ENCODE peak calls at places on chromosome 22, in five cellular contexts. T is esophagus squamous epithelium, H is GM23248, F is K562, Y is mesenchymal stem cell. S is an unnamed sample. For H3K4me1 and H3K36me3, the result is how much of the 10 kb centered on the place peaks cover.

GRCh38 chr22:26547426-26547825 is 35.2 kb upstream of the TFIP11 start:
- DNase-seq in T (no peak), H (peak), F (no peak), Y (no peak), S (no peak)

GRCh38 chr22:49077586-49077985 is 750.1 kb downstream of the BRD1 start:
- DNase-seq in T (no peak), H (no peak), F (no peak), Y (no peak), S (no peak)

GRCh38 chr22:18060646-18061620 is 16.9 kb upstream of the PEX26 start:
- DNase-seq in T (no peak), H (peak), F (no peak), Y (peak), S (no peak)

GRCh38 chr22:49188091-49188490 is 639.6 kb downstream of the BRD1 start:
- DNase-seq in T (no peak), H (no peak), F (no peak), Y (no peak), S (no peak)

GRCh38 chr22:44311855-44312170 is 938 bp downstream of the SHISAL1 start:
- DNase-seq in T (no peak), H (peak), F (no peak), Y (peak), S (no peak)

GRCh38 chr22:45473626-45474237 is 29.0 kb upstream of the FBLN1 start:
- DNase-seq in T (no peak), H (no peak), F (no peak), Y (no peak), S (no peak)

GRCh38 chr22:28029201-28029948 is 110.3 kb upstream of the PITPNB start:
- DNase-seq in T (no peak), H (peak), F (no peak), Y (peak), S (no peak)

GRCh38 chr22:37932821-37933578 is 20.4 kb downstream of the C22orf23 start:
- DNase-seq in T (no peak), H (peak), F (no peak), Y (no peak), S (no peak)

GRCh38 chr22:40533712-40534378 is 102.7 kb downstream of the MRTFA start:
- DNase-seq in T (no peak), H (peak), F (peak), Y (peak), S (peak)

GRCh38 chr22:43014062-43014875 is 680 bp downstream of the PACSIN2 start:
- DNase-seq in T (no peak), H (peak), F (peak), Y (peak), S (peak)

GRCh38 chr22:24503137-24503850 is 8.2 kb downstream of the UPB1 start:
- DNase-seq in T (no peak), H (peak), F (peak), Y (peak), S (peak)

GRCh38 chr22:17407643-17408042 is 38.4 kb downstream of the CECR2 start:
- DNase-seq in T (no peak), H (no peak), F (no peak), Y (no peak), S (no peak)

GRCh38 chr22:42986115-42986514 is 28.8 kb downstream of the PACSIN2 start:
- DNase-seq in T (no peak), H (no peak), F (no peak), Y (no peak), S (no peak)

GRCh38 chr22:19429950-19430889 is 1.3 kb downstream of the HIRA start:
- DNase-seq in T (no peak), H (peak), F (peak), Y (peak), S (peak)

GRCh38 chr22:33652596-33652995 is 267.7 kb downstream of the LARGE1 start:
- DNase-seq in T (no peak), H (peak), F (no peak), Y (peak), S (no peak)

DNA sequence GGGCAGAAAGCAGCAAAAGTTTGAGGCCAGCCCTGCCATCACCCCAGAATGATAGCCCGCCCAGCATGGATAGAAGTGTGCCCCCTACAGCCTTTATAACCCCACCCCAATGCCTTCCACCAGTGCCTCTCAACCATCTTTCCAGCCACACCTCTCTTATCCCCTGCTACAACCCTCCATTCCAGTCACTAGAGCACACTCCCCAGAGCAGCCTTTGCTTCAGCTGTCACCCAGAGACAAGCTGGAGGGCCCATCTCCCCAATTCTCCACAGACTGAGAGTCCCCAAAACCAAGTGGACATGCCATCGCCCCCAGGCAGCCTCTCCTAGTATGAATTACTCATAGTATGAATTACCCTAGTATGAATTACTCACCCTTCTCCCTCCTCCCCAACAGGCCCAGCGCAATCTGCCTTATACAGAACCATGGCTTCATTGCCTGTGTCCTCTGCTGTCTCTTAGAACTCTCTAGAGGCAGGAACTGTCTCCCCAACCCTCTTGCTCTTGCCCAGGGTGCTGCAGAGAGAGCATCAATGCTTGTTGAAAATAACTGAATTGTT is 24.9 kb downstream of the MYH9 start:
- DNase-seq in T (no peak), H (peak), F (no peak), Y (peak), S (no peak)
- H3K4me1 ChIP-seq in T (half or more), H (half or more), F (under half), Y (half or more), S (half or more)

GRCh38 chr22:39308614-39309363 is 10.6 kb downstream of the RPL3 start:
- DNase-seq in T (no peak), H (peak), F (no peak), Y (peak), S (peak)
- H3K4me3 ChIP-seq in T (no peak), H (peak), F (no peak), Y (peak), S (no peak)

DNA sequence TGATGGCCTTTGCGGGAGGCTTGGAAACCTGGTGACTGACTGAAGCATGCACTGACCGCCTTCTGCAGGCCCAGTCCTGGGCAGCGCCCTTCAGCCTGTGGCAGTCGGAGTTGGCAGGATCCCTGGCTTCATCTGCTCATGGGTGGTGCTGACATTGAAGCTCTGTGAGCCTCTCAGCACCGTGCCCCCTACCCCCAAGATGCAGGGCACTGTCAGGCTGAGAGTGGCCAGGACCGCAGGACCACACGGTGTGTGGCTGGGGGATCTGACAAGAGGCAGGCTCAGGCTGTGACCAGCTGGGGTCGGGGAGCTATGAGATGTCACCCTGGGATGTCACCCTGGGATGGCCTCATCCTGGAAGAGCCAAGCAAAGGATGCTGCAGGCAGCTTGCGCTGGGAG is 32.7 kb downstream of the TBC1D22A start:
- DNase-seq in T (no peak), H (no peak), F (no peak), Y (no peak), S (no peak)
- H3K36me3 ChIP-seq in T (under half), H (under half), F (under half), Y (half or more), S (under half)

DNA sequence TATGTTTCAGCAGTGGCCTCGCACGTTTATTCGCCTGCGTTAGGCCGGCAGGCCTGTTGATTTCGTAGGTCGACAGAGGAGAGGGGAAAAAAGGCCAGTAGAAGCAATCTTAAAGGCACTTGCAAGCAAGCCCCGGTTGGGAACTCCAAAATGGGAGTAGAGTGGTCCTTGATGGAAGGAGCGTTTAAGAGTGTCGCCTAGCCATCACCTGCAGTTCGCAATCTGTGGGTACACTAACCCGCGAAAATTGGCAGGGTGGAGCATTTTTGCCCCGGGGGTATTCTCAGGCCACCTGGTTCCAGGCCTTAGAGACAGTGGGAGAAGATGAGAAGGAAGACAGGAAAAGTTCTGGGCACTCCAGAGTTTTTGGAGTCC is 1.1 kb downstream of the EWSR1 start:
- DNase-seq in T (no peak), H (peak), F (no peak), Y (peak), S (no peak)
- H3K4me1 ChIP-seq in T (under half), H (under half), F (under half), Y (under half), S (under half)

GRCh38 chr22:41976961-41977566 is 7.8 kb downstream of the SEPTIN3 start:
- DNase-seq in T (no peak), H (peak), F (no peak), Y (no peak), S (no peak)
- H3K4me3 ChIP-seq in T (peak), H (no peak), F (no peak), Y (peak), S (peak)

GRCh38 chr22:21949569-21949918 is 3.1 kb downstream of the PPM1F start:
- DNase-seq in T (no peak), H (no peak), F (no peak), Y (no peak), S (no peak)
- H3K36me3 ChIP-seq in T (under half), H (under half), F (under half), Y (under half), S (under half)

GRCh38 chr22:39282642-39283311 is 36.6 kb downstream of the RPL3 start:
- DNase-seq in T (no peak), H (no peak), F (peak), Y (peak), S (no peak)

GRCh38 chr22:39284142-39284980 is 35.1 kb downstream of the RPL3 start:
- DNase-seq in T (no peak), H (no peak), F (no peak), Y (no peak), S (no peak)

GRCh38 chr22:39287076-39287743 is 32.2 kb downstream of the RPL3 start:
- DNase-seq in T (no peak), H (no peak), F (no peak), Y (peak), S (no peak)

GRCh38 chr22:39283312-39284141 is 35.9 kb downstream of the RPL3 start:
- DNase-seq in T (no peak), H (no peak), F (peak), Y (peak), S (no peak)

DNA sequence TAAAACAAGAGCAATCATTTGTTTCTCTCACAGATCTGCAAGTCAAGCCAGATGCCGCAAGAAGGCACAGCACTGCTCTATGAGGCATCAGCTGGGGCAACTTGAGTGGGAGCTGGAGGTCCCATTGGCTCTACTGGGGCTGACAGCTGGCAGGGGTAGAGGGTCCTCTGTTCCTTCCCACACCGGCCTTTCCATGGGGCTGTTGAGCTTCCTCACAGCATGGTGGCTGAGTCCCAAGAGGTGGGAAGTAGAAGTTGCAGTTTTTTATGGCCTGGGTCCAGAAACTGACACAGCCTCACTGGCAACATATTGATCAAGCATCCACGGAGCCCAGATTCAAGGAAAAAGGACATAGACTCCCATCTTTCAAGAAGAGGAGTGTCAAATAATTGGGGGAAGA is 34.4 kb downstream of the RPL3 start:
- DNase-seq in T (no peak), H (no peak), F (no peak), Y (no peak), S (no peak)
- H3K4me1 ChIP-seq in T (under half), H (under half), F (under half), Y (under half), S (under half)

GRCh38 chr22:46609175-46609690 is 11.0 kb upstream of the GRAMD4 start:
- DNase-seq in T (no peak), H (no peak), F (no peak), Y (no peak), S (no peak)
- H3K4me3 ChIP-seq in T (no peak), H (no peak), F (no peak), Y (no peak), S (no peak)